ENCODE peak calls at places on chromosomes 5 and 9, in ten cellular contexts. N, I, K, Z, B, T, W, O, P and H are unnamed samples.

GRCh38 chr9:93223241-93224180 is 39.6 kb downstream of the WNK2 start:
- DNase-seq in T (no peak), Z (no peak), I (no peak), N (no peak), K (no peak), W (no peak), P (no peak), B (peak), O (no peak), H (peak)

GRCh38 chr9:90726215-90726614 is 75.4 kb upstream of the SYK start:
- DNase-seq in I (peak), N (no peak), B (no peak), O (no peak), P (no peak), W (no peak), Z (no peak), K (no peak), T (peak), H (no peak)

GRCh38 chr5:138900281-138900965 is 25.3 kb upstream of the LRRTM2 start:
- DNase-seq in I (no peak), K (no peak), Z (no peak), O (no peak), T (no peak), P (no peak), B (peak), W (no peak), N (no peak), H (peak)

GRCh38 chr5:173919443-173919842 is 31.3 kb downstream of the CPEB4 start:
- DNase-seq in T (no peak), N (no peak), P (no peak), O (no peak), Z (no peak), B (no peak), K (no peak), I (no peak), W (no peak), H (no peak)

GRCh38 chr5:56457887-56458451 is 224.8 kb upstream of the ANKRD55 start:
- DNase-seq in O (no peak), W (no peak), T (no peak), P (no peak), Z (no peak), K (no peak), B (no peak), N (no peak), I (no peak), H (no peak)

GRCh38 chr9:72477862-72478564 is 43.4 kb upstream of the TMC1 start:
- DNase-seq in B (peak), O (no peak), N (no peak), W (no peak), P (no peak), K (no peak), T (peak), Z (no peak), I (no peak), H (no peak)

GRCh38 chr5:118698774-118699173 is 289.6 kb downstream of the DTWD2 start:
- DNase-seq in W (no peak), P (no peak), Z (no peak), O (no peak), K (no peak), T (peak), B (no peak), I (peak), N (no peak), H (no peak)

GRCh38 chr5:69042500-69042899 is 51.3 kb upstream of the SLC30A5 start:
- DNase-seq in K (no peak), B (no peak), O (no peak), T (no peak), P (no peak), W (no peak), I (no peak), Z (no peak), N (no peak), H (no peak)

GRCh38 chr5:9361835-9362234 is 184.0 kb downstream of the SEMA5A start:
- DNase-seq in K (no peak), Z (peak), O (no peak), I (peak), N (no peak), P (no peak), W (no peak), B (peak), T (peak), H (no peak)

GRCh38 chr5:171606414-171607024 is 179.1 kb upstream of the SMIM23 start:
- DNase-seq in Z (no peak), N (no peak), B (no peak), P (no peak), K (no peak), I (no peak), O (no peak), T (peak), W (no peak), H (no peak)

GRCh38 chr5:861442-862366 is 10.9 kb upstream of the ZDHHC11 start:
- DNase-seq in Z (no peak), P (no peak), I (no peak), B (no peak), O (no peak), W (no peak), N (no peak), T (no peak), K (no peak), H (no peak)

GRCh38 chr5:29550523-29550922 is 1643.0 kb upstream of the CDH6 start:
- DNase-seq in W (no peak), K (no peak), B (no peak), Z (no peak), O (no peak), I (no peak), T (no peak), P (no peak), N (no peak), H (no peak)

GRCh38 chr9:99052849-99053715 is 51.8 kb upstream of the TGFBR1 start:
- DNase-seq in N (no peak), Z (no peak), T (no peak), P (no peak), K (no peak), W (no peak), O (no peak), B (no peak), I (no peak), H (no peak)

GRCh38 chr5:91126448-91126847 is 256.7 kb downstream of the ARRDC3 start:
- DNase-seq in Z (no peak), O (no peak), P (no peak), N (no peak), I (no peak), B (peak), T (no peak), K (no peak), W (no peak), H (peak)

GRCh38 chr9:34606908-34607307 is 5.0 kb downstream of the RPP25L start:
- DNase-seq in I (no peak), O (no peak), Z (no peak), P (no peak), K (no peak), N (no peak), T (no peak), W (no peak), B (no peak), H (no peak)

GRCh38 chr5:136749016-136749415 is 383.7 kb upstream of the TRPC7 start:
- DNase-seq in K (no peak), N (no peak), O (no peak), T (no peak), W (no peak), B (peak), P (no peak), Z (no peak), I (no peak), H (peak)

GRCh38 chr5:95620030-95620869 is at the start of gene GPR150:
- DNase-seq in N (no peak), B (peak), Z (no peak), I (peak), T (peak), O (no peak), P (peak), W (peak), K (peak), H (no peak)

GRCh38 chr5:9766581-9766980 is 136.4 kb upstream of the TAS2R1 start:
- DNase-seq in O (no peak), B (no peak), I (no peak), T (peak), W (no peak), K (no peak), Z (no peak), P (no peak), N (no peak), H (no peak)

GRCh38 chr9:129693741-129694140 is 28.3 kb downstream of the PRRX2 start:
- DNase-seq in I (no peak), W (no peak), P (no peak), O (no peak), K (no peak), T (no peak), Z (no peak), B (no peak), N (no peak), H (no peak)

GRCh38 chr9:107213561-107214028 is 69.5 kb upstream of the RAD23B start:
- DNase-seq in K (no peak), N (no peak), P (no peak), B (peak), W (no peak), T (peak), O (no peak), Z (no peak), I (no peak), H (peak)

GRCh38 chr9:133210202-133210532 is 1.1 kb upstream of the OBP2B start:
- DNase-seq in O (no peak), P (peak), I (no peak), Z (no peak), N (peak), K (no peak), T (no peak), W (no peak), B (no peak), H (no peak)

GRCh38 chr5:14552017-14552416 is 29.6 kb upstream of the OTULINL start:
- DNase-seq in K (no peak), P (no peak), I (no peak), Z (no peak), W (no peak), T (no peak), O (no peak), N (no peak), B (no peak), H (no peak)

GRCh38 chr9:137370865-137371520 is 52.0 kb downstream of the EXD3 start:
- DNase-seq in K (no peak), I (peak), T (no peak), B (peak), W (no peak), O (no peak), Z (no peak), N (no peak), P (peak), H (no peak)

GRCh38 chr9:69936427-69936826 is 107.2 kb upstream of the MAMDC2 start:
- DNase-seq in I (no peak), T (no peak), B (peak), Z (no peak), K (no peak), N (no peak), W (no peak), P (no peak), O (no peak), H (no peak)

GRCh38 chr5:4905674-4906528 is 234.2 kb upstream of the ADAMTS16 start:
- DNase-seq in N (peak), K (no peak), Z (peak), I (no peak), P (no peak), T (no peak), O (peak), W (no peak), B (peak), H (peak)

GRCh38 chr9:106893088-106893487 is 30.1 kb downstream of the ZNF462 start:
- DNase-seq in T (no peak), Z (no peak), P (no peak), N (no peak), W (no peak), I (no peak), B (no peak), O (no peak), K (no peak), H (no peak)

GRCh38 chr9:110291921-110292575 is 35.7 kb upstream of the TXN start:
- DNase-seq in N (no peak), T (no peak), K (no peak), W (no peak), Z (no peak), O (no peak), I (no peak), P (no peak), B (no peak), H (no peak)

GRCh38 chr5:150364004-150364403 is 6.5 kb downstream of the TCOF1 start:
- DNase-seq in B (no peak), K (no peak), O (no peak), N (no peak), P (no peak), I (no peak), Z (no peak), T (no peak), W (peak), H (no peak)

GRCh38 chr5:34459908-34460307 is 196.2 kb upstream of the RAI14 start:
- DNase-seq in N (no peak), T (no peak), O (no peak), Z (no peak), I (no peak), K (no peak), P (no peak), W (no peak), B (no peak), H (no peak)

GRCh38 chr9:14532716-14533115 is 160.5 kb downstream of the ZDHHC21 start:
- DNase-seq in Z (no peak), I (no peak), N (no peak), W (no peak), T (no peak), P (no peak), B (no peak), O (no peak), K (no peak), H (no peak)

GRCh38 chr5:173089581-173089980 is 33.4 kb downstream of the CREBRF start:
- DNase-seq in Z (no peak), N (no peak), P (no peak), O (no peak), W (no peak), I (no peak), T (no peak), K (no peak), B (no peak), H (no peak)

GRCh38 chr9:78821126-78821822 is 524.3 kb downstream of the PSAT1 start:
- DNase-seq in Z (no peak), K (no peak), B (peak), T (peak), N (no peak), O (no peak), W (no peak), P (no peak), I (no peak), H (peak)

GRCh38 chr9:106084702-106085101 is 390.4 kb downstream of the TMEM38B start:
- DNase-seq in B (no peak), T (no peak), K (no peak), W (no peak), N (no peak), P (no peak), Z (no peak), O (no peak), I (no peak), H (no peak)

GRCh38 chr9:11618241-11618805 is 1005.5 kb upstream of the PTPRD start:
- DNase-seq in I (no peak), K (no peak), O (no peak), T (no peak), P (no peak), B (no peak), N (no peak), Z (no peak), W (no peak), H (no peak)

GRCh38 chr9:131420913-131421312 is 27.0 kb downstream of the PRRC2B start:
- DNase-seq in W (no peak), P (no peak), N (peak), O (no peak), Z (no peak), T (no peak), K (no peak), B (peak), I (no peak), H (no peak)

GRCh38 chr9:34671307-34671706 is 8.8 kb upstream of the CCL27 start:
- DNase-seq in K (no peak), O (no peak), T (no peak), N (no peak), Z (no peak), I (peak), B (no peak), W (no peak), P (no peak), H (no peak)

GRCh38 chr9:112890106-112891081 is at the start of gene SLC46A2:
- DNase-seq in B (no peak), Z (no peak), T (no peak), O (no peak), I (no peak), P (peak), N (no peak), K (no peak), W (peak), H (no peak)

GRCh38 chr9:96126321-96126881 is 175.6 kb downstream of the HSD17B3 start:
- DNase-seq in T (no peak), O (no peak), I (no peak), W (no peak), B (peak), Z (no peak), K (no peak), N (no peak), P (no peak), H (no peak)

GRCh38 chr5:142235050-142235797 is 89.6 kb downstream of the SPRY4 start:
- DNase-seq in K (no peak), T (no peak), I (peak), P (no peak), Z (no peak), B (no peak), W (no peak), N (peak), O (no peak), H (no peak)

GRCh38 chr5:140176028-140176382 is 1.0 kb downstream of the CYSTM1 start:
- DNase-seq in O (no peak), W (no peak), T (no peak), I (no peak), N (no peak), K (no peak), P (no peak), B (no peak), Z (no peak), H (no peak)

GRCh38 chr5:140174472-140175366 is at the start of gene CYSTM1:
- DNase-seq in T (peak), I (peak), W (peak), Z (peak), P (peak), N (peak), B (peak), K (peak), O (peak), H (peak)

GRCh38 chr5:140178082-140178410 is 3.1 kb downstream of the CYSTM1 start:
- DNase-seq in N (no peak), K (no peak), O (no peak), P (no peak), T (no peak), I (no peak), W (no peak), Z (no peak), B (no peak), H (no peak)

GRCh38 chr5:140174014-140174413 is 974 bp upstream of the CYSTM1 start:
- DNase-seq in T (no peak), W (no peak), N (no peak), Z (no peak), B (no peak), K (no peak), I (no peak), P (no peak), O (no peak), H (no peak)

DNA sequence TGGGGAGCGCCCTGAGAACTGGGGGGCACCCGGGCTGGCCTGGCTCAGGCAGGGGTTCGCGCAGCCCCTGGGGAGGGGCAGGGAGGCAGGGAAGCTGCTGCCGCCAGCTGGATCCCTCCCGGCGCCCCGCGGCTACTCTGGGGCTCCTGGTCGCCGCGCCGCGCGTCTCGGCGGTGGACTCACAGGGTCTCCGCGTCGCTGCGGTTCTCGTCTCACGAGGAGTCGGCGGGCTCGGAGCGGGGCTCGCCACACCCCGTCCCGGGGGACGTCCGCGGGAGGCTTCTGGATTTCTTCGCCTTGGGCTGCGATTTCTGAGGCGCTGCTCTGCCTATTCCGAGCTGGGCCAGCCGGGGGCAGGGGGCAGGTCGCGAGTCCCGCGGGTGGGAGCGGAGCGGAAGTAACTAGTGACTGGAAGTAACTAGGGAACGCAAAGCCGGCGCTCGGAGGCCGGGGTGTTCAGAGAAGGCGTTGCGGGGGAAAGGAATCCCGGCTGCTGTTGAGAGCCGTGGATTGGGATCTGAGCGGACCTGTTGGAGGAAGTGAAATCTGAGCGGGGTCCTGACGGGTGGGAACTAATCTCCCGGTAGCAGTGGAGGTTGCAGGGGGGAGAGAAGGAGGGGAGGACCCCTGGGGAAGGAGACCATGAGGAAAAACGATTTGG is 509 bp downstream of the CYSTM1 start:
- DNase-seq in P (peak), B (peak), N (peak), Z (peak), K (peak), O (peak), W (peak), I (peak), T (peak), H (no peak)
- TF ChIP-seq CTCF in P (no peak), B (peak), N (no peak), Z (no peak), K (no peak), O (peak), W (peak), I (peak), T (peak), H (no peak)

GRCh38 chr5:83255268-83255667 is 177.9 kb downstream of the XRCC4 start:
- DNase-seq in B (peak), Z (no peak), O (no peak), K (no peak), W (no peak), N (no peak), P (no peak), I (no peak), T (no peak), H (peak)
- H3K4me3 ChIP-seq in B (no peak), Z (no peak), O (no peak), K (no peak), W (no peak), N (no peak), P (no peak), I (no peak), T (no peak), H (no peak)

GRCh38 chr5:17295671-17296070 is 78.2 kb downstream of the BASP1 start:
- DNase-seq in P (no peak), B (no peak), N (no peak), T (no peak), O (no peak), I (no peak), K (no peak), Z (no peak), W (no peak), H (no peak)
- TF ChIP-seq CTCF in P (no peak), B (no peak), N (no peak), T (no peak), O (no peak), I (no peak), K (no peak), Z (no peak), W (no peak), H (no peak)

GRCh38 chr5:135039526-135040296 is 5.7 kb upstream of the PITX1 start:
- DNase-seq in B (no peak), O (no peak), K (no peak), T (no peak), N (no peak), Z (no peak), P (no peak), W (peak), I (no peak), H (no peak)
- H3K4me3 ChIP-seq in B (no peak), O (peak), K (no peak), T (no peak), N (peak), Z (no peak), P (no peak), W (peak), I (peak), H (no peak)

GRCh38 chr9:29697011-29697410 is 2123.7 kb upstream of the C9orf72 start:
- DNase-seq in I (no peak), P (no peak), K (no peak), O (no peak), N (no peak), W (no peak), T (no peak), Z (no peak), B (peak), H (no peak)

GRCh38 chr9:29691145-29691544 is 2117.9 kb upstream of the C9orf72 start:
- DNase-seq in O (no peak), B (no peak), N (no peak), Z (no peak), T (no peak), P (no peak), I (no peak), K (no peak), W (no peak), H (no peak)

DNA sequence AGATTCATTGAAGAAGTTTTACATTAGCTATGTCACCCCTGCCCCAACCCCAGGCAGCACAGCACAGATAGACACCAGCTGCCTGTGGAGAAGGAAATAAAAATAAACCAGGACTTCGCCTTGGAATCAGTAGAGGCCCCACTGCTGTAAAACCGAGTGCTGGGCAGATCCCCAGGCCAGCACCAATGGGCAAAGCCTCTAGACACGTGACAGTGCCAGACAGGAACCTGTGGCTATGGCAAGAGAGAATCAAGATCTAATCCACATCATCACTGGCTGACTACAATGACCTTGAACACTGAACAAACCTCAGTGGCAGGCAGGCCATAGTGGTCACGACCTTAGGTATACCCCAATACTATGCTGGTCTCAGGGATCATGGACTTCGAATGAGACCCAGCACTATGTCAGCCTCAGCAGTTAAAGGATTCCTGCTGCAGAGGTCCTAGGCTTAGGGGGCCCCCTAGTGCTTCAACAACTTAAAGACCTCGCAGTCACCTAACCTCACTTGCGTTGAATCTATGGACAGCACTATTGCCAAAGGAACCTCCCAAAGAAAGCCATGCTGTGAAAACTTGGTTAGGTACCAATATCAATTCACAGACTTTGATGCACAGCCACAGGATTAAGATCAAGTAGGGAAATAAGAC is 2118.6 kb upstream of the C9orf72 start:
- DNase-seq in T (peak), O (no peak), I (peak), Z (no peak), W (no peak), B (peak), P (no peak), N (no peak), K (no peak), H (peak)
- TF ChIP-seq CTCF in T (peak), O (no peak), I (peak), Z (no peak), W (no peak), B (peak), P (no peak), N (no peak), K (no peak), H (peak)